ENCODE peak calls at places on chromosome 21, in six cellular contexts. S is fibroblast of mammary gland, P is BJ, W is mucosa of descending colon, M is ovary, Q is thoracic aorta. I is an unnamed sample.
A peak's percentile ranks its signal among the peaks of the same experiment; 100 is the strongest.

GRCh38 chr21:45974073-45975016 is 7.2 kb upstream of the COL6A1 start:
- DNase-seq in S (peak; percentile 84), P (no peak), W (peak; percentile 55), M (peak; percentile 75), Q (no peak), I (no peak)

GRCh38 chr21:27631471-27631870 is 664.6 kb upstream of the ADAMTS5 start:
- DNase-seq in S (no peak), P (peak; percentile 17), W (no peak), M (no peak), Q (no peak), I (no peak)

GRCh38 chr21:45617021-45617930 is 26.2 kb upstream of the PCBP3 start:
- DNase-seq in S (no peak), P (no peak), W (no peak), M (no peak), Q (no peak), I (no peak)

GRCh38 chr21:45613881-45614280 is 29.6 kb upstream of the PCBP3 start:
- DNase-seq in S (peak; percentile 55), P (no peak), W (no peak), M (no peak), Q (no peak), I (no peak)

GRCh38 chr21:30408782-30409494 is 13.1 kb downstream of the KRTAP13-1 start:
- DNase-seq in S (peak; percentile 84), P (no peak), W (peak; percentile 43), M (no peak), Q (no peak), I (no peak)

GRCh38 chr21:46320331-46320801 is 3.3 kb downstream of the C21orf58 start:
- DNase-seq in S (peak; percentile 1), P (no peak), W (no peak), M (no peak), Q (no peak), I (no peak)

GRCh38 chr21:45158491-45159423 is 84.4 kb downstream of the ADARB1 start:
- DNase-seq in S (no peak), P (no peak), W (no peak), M (no peak), Q (no peak), I (no peak)

GRCh38 chr21:29849735-29850176 is 90.0 kb downstream of the GRIK1 start:
- DNase-seq in S (peak; percentile 63), P (no peak), W (no peak), M (peak; percentile 26), Q (peak; percentile 3), I (peak; percentile 15)

GRCh38 chr21:33948096-33948950 is 32.7 kb upstream of the ATP5PO start:
- DNase-seq in S (no peak), P (no peak), W (peak; percentile 73), M (peak; percentile 37), Q (no peak), I (no peak)

GRCh38 chr21:29403922-29404538 is 105.3 kb downstream of the BACH1 start:
- DNase-seq in S (peak; percentile 27), P (no peak), W (no peak), M (no peak), Q (no peak), I (no peak)

GRCh38 chr21:44854664-44855446 is 18.6 kb downstream of the PTTG1IP start:
- DNase-seq in S (no peak), P (no peak), W (peak; percentile 20), M (no peak), Q (no peak), I (no peak)

GRCh38 chr21:46376231-46376628 is 52.3 kb downstream of the PCNT start:
- DNase-seq in S (no peak), P (no peak), W (no peak), M (no peak), Q (no peak), I (no peak)

GRCh38 chr21:43333301-43334062 is 93.4 kb downstream of the SIK1 start:
- DNase-seq in S (peak; percentile 84), P (peak; percentile 84), W (no peak), M (peak; percentile 70), Q (no peak), I (peak; percentile 90)

GRCh38 chr21:18030248-18030647 is 211.1 kb upstream of the C21orf91 start:
- DNase-seq in S (no peak), P (no peak), W (no peak), M (no peak), Q (no peak), I (no peak)

GRCh38 chr21:45482899-45483821 is 59.1 kb downstream of the SLC19A1 start:
- DNase-seq in S (no peak), P (no peak), W (no peak), M (no peak), Q (no peak), I (no peak)

GRCh38 chr21:45536301-45537081 is 5.7 kb downstream of the SLC19A1 start:
- DNase-seq in S (no peak), P (no peak), W (peak; percentile 35), M (peak; percentile 19), Q (no peak), I (peak; percentile 82)

GRCh38 chr21:40120944-40121575 is 253.8 kb downstream of the PCP4 start:
- DNase-seq in S (peak; percentile 5), P (no peak), W (no peak), M (no peak), Q (no peak), I (peak; percentile 2)

GRCh38 chr21:35578831-35579470 is 481.4 kb downstream of the SETD4 start:
- DNase-seq in S (peak; percentile 83), P (no peak), W (no peak), M (no peak), Q (no peak), I (no peak)

GRCh38 chr21:35593000-35593502 is 467.3 kb downstream of the SETD4 start:
- DNase-seq in S (peak; percentile 72), P (no peak), W (no peak), M (no peak), Q (no peak), I (no peak)

GRCh38 chr21:44713130-44713529 is 1.8 kb upstream of the TSPEAR start:
- DNase-seq in S (no peak), P (no peak), W (no peak), M (peak; percentile 0), Q (no peak), I (no peak)

GRCh38 chr21:33825898-33826297 is 89.7 kb downstream of the ATP5PO start:
- DNase-seq in S (peak; percentile 65), P (no peak), W (no peak), M (no peak), Q (no peak), I (peak; percentile 19)

GRCh38 chr21:35256468-35256988 is 207.4 kb upstream of the RUNX1 start:
- DNase-seq in S (peak; percentile 98), P (peak; percentile 76), W (peak; percentile 73), M (peak; percentile 77), Q (peak; percentile 75), I (peak; percentile 99)

GRCh38 chr21:34835526-34835925 is 166.7 kb downstream of the CLIC6 start:
- DNase-seq in S (peak; percentile 94), P (peak; percentile 26), W (no peak), M (no peak), Q (no peak), I (no peak)

GRCh38 chr21:44842721-44843445 is 25.0 kb upstream of the SUMO3 start:
- DNase-seq in S (no peak), P (no peak), W (peak; percentile 18), M (no peak), Q (no peak), I (no peak)

GRCh38 chr21:45945868-45946210 is 35.7 kb upstream of the COL6A1 start:
- DNase-seq in S (no peak), P (no peak), W (no peak), M (no peak), Q (no peak), I (no peak)

GRCh38 chr21:28247454-28248020 is 745.1 kb downstream of the LTN1 start:
- DNase-seq in S (no peak), P (no peak), W (no peak), M (no peak), Q (no peak), I (no peak)

DNA sequence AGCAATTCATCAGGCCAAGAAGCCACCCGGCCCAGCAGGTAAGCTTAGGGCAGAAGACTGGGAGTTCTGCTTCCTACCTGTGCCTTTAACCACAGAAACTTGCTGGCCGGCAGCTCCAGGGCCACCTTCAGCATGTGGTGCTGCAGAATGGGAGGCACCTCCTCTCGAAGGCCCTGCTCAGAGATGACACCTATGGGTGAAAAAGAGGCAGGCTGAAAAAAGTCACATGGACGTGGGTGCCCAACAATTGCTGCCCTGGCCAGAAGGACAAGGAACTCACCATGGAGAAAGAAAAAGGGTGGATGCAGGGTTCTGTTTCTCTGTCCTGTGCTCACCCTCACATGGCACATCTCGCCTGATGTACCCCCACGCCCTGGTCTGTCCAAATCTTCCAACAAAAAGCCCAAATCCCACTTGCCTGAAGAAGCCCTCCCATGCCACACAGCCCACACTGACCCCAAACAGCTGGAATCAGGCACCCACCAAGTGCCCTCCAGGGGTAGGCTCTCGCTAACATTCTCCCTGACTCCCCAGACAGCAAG is 33.0 kb downstream of the URB1 start:
- DNase-seq in S (peak; percentile 7), P (no peak), W (no peak), M (no peak), Q (no peak), I (no peak)
- TF ChIP-seq CTCF in S (peak; percentile 22), P (peak; percentile 37), W (no peak), M (no peak), Q (no peak), I (peak; percentile 42)

GRCh38 chr21:21001591-21002100 is 3.4 kb downstream of the NCAM2 start:
- DNase-seq in S (no peak), P (no peak), W (no peak), M (no peak), Q (no peak), I (no peak)
- H3K4me3 ChIP-seq in S (no peak overlapping the region), P (no peak overlapping the region), W (no peak overlapping the region), M (no peak overlapping the region), Q (no peak overlapping the region), I (no peak overlapping the region)

DNA sequence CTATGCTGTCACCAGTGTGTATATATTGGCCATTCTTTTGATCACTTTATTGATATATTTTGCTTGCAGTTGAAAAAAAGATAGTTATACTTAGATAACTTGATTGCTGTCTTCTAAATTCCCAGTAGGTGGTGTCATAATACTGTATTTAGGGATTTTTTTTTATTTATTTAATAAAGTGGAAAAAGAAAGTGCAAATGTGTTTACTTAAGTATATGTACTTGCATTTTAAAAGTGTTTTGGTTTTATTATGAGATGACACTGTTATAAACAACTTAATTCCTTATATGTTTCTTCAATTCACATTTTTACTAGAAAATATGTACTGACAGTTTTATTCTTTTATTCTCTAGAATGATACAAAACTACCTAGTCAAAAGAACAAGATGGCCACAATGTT is 164.8 kb downstream of the USP25 start:
- DNase-seq in S (peak; percentile 51), P (no peak), W (no peak), M (no peak), Q (no peak), I (no peak)
- TF ChIP-seq CTCF in S (peak; percentile 48), P (peak; percentile 33), W (no peak), M (peak; percentile 41), Q (peak; percentile 33), I (peak; percentile 29)

GRCh38 chr21:14116080-14116481 is 94.7 kb downstream of the LIPI start:
- DNase-seq in S (no peak), P (no peak), W (no peak), M (no peak), Q (no peak), I (no peak)

GRCh38 chr21:14119038-14119437 is 91.7 kb downstream of the LIPI start:
- DNase-seq in S (no peak), P (no peak), W (no peak), M (no peak), Q (no peak), I (no peak)

GRCh38 chr21:14115646-14116045 is 95.1 kb downstream of the LIPI start:
- DNase-seq in S (no peak), P (no peak), W (no peak), M (no peak), Q (no peak), I (no peak)

GRCh38 chr21:14120091-14120734 is 90.5 kb downstream of the LIPI start:
- DNase-seq in S (peak; percentile 36), P (no peak), W (peak; percentile 72), M (no peak), Q (no peak), I (no peak)

GRCh38 chr21:14114251-14114650 is 96.5 kb downstream of the LIPI start:
- DNase-seq in S (no peak), P (no peak), W (no peak), M (no peak), Q (no peak), I (no peak)
- H3K4me3 ChIP-seq in S (no peak overlapping the region), P (no peak overlapping the region), W (no peak overlapping the region), M (no peak overlapping the region), Q (no peak overlapping the region), I (no peak overlapping the region)

I was measured in retinal pigment epithelial cell.